ENCODE peak calls at places on chromosomes 13 and 19, in five cellular contexts. N, Z, E, J and G are unnamed samples. For H3K27me3, the result is how much of the 10 kb centered on the place peaks cover.

GRCh38 chr13:78604782-78605611 is 1.6 kb upstream of the POU4F1 start:
- DNase-seq in E (no peak), Z (no peak), J (peak), N (no peak), G (no peak)

GRCh38 chr19:40524133-40524549 is 52.5 kb upstream of the SHKBP1 start:
- DNase-seq in Z (no peak), J (no peak), N (no peak), E (no peak), G (no peak)

GRCh38 chr13:113187263-113187669 is 21.2 kb downstream of the PCID2 start:
- DNase-seq in Z (peak), J (peak), N (peak), E (peak), G (peak)

GRCh38 chr13:27967203-27967735 is 1.8 kb downstream of the CDX2 start:
- DNase-seq in J (no peak), N (no peak), E (no peak), Z (no peak), G (no peak)

GRCh38 chr13:40464349-40464748 is 202.1 kb downstream of the FOXO1 start:
- DNase-seq in Z (no peak), E (no peak), N (no peak), J (no peak), G (no peak)

GRCh38 chr19:30690525-30690924 is 318.3 kb downstream of the ZNF536 start:
- DNase-seq in Z (no peak), E (no peak), N (no peak), J (no peak), G (no peak)

GRCh38 chr19:13986348-13986904 is 19.7 kb downstream of the RFX1 start:
- DNase-seq in J (no peak), Z (no peak), E (peak), N (peak), G (no peak)

GRCh38 chr19:16938211-16938610 is 49.4 kb downstream of the F2RL3 start:
- DNase-seq in J (no peak), N (no peak), E (no peak), Z (peak), G (no peak)

GRCh38 chr19:4414800-4415251 is 12.4 kb downstream of the CHAF1A start:
- DNase-seq in E (no peak), N (no peak), J (no peak), Z (no peak), G (no peak)

GRCh38 chr19:48510421-48511268 is 990 bp downstream of the LMTK3 start:
- DNase-seq in E (peak), Z (peak), J (no peak), N (peak), G (no peak)

GRCh38 chr19:49469828-49470614 is 4.0 kb upstream of the FLT3LG start:
- DNase-seq in N (no peak), J (no peak), E (no peak), Z (no peak), G (no peak)

GRCh38 chr19:52689804-52690394 is 44.9 kb downstream of the ZNF611 start:
- DNase-seq in J (no peak), E (peak), Z (no peak), N (peak), G (no peak)

GRCh38 chr19:31351212-31352193 is 2.3 kb upstream of the TSHZ3 start:
- DNase-seq in E (peak), J (peak), N (peak), Z (no peak), G (no peak)

GRCh38 chr19:35178701-35179100 is 24.2 kb downstream of the FXYD5 start:
- DNase-seq in Z (no peak), N (no peak), J (no peak), E (no peak), G (no peak)

GRCh38 chr13:27465611-27466010 is 15.2 kb upstream of the MTIF3 start:
- DNase-seq in N (no peak), Z (no peak), J (no peak), E (peak), G (no peak)

GRCh38 chr19:38134538-38135149 is 89.4 kb downstream of the DPF1 start:
- DNase-seq in E (peak), J (peak), N (peak), Z (no peak), G (peak)

GRCh38 chr13:53191091-53191490 is 162.5 kb downstream of the OLFM4 start:
- DNase-seq in J (no peak), N (peak), Z (no peak), E (no peak), G (peak)

GRCh38 chr13:34372581-34372980 is 554.6 kb downstream of the RFC3 start:
- DNase-seq in Z (no peak), E (no peak), J (peak), N (no peak), G (no peak)

GRCh38 chr13:46071590-46072249 is 19.2 kb upstream of the ZC3H13 start:
- DNase-seq in Z (no peak), J (no peak), E (no peak), N (no peak), G (no peak)

GRCh38 chr19:33406521-33407139 is 33.1 kb downstream of the CEBPG start:
- DNase-seq in N (peak), Z (no peak), J (peak), E (peak), G (no peak)

GRCh38 chr13:42064259-42064658 is 15.8 kb downstream of the DGKH start:
- DNase-seq in J (peak), E (peak), N (no peak), Z (no peak), G (no peak)

GRCh38 chr13:78700121-78700910 is 41.4 kb upstream of the OBI1 start:
- DNase-seq in E (peak), Z (no peak), N (no peak), J (peak), G (no peak)

GRCh38 chr19:10061717-10062310 is 24.3 kb upstream of the SHFL start:
- DNase-seq in J (no peak), N (no peak), E (no peak), Z (no peak), G (no peak)

GRCh38 chr19:49560358-49560900 is 19.9 kb downstream of the NOSIP start:
- DNase-seq in N (no peak), Z (no peak), J (no peak), E (no peak), G (no peak)

GRCh38 chr19:10289836-10290438 is at the start of gene ICAM5:
- DNase-seq in N (no peak), Z (no peak), E (no peak), J (no peak), G (no peak)

GRCh38 chr19:54415901-54416621 is 797 bp downstream of the TTYH1 start:
- DNase-seq in J (no peak), E (no peak), Z (no peak), N (no peak), G (no peak)

GRCh38 chr19:54416695-54417491 is 1.6 kb downstream of the TTYH1 start:
- DNase-seq in N (no peak), E (no peak), J (no peak), Z (no peak), G (no peak)

GRCh38 chr19:54420068-54420382 is 4.8 kb downstream of the TTYH1 start:
- DNase-seq in N (no peak), Z (no peak), E (no peak), J (no peak), G (no peak)

GRCh38 chr19:54418930-54419800 is 3.9 kb downstream of the TTYH1 start:
- DNase-seq in N (no peak), Z (no peak), J (no peak), E (no peak), G (no peak)

GRCh38 chr19:54418030-54418929 is 3.0 kb downstream of the TTYH1 start:
- DNase-seq in J (no peak), Z (no peak), N (no peak), E (no peak), G (no peak)
- H2AFZ ChIP-seq in J (peak), Z (no peak), N (no peak), E (no peak), G (no peak)

GRCh38 chr13:96650301-96650886 is 343.9 kb downstream of the OXGR1 start:
- DNase-seq in J (peak), N (peak), E (peak), Z (no peak), G (peak)
- H3K27me3 ChIP-seq in J (under half), N (under half), E (under half), Z (under half), G (under half)

DNA sequence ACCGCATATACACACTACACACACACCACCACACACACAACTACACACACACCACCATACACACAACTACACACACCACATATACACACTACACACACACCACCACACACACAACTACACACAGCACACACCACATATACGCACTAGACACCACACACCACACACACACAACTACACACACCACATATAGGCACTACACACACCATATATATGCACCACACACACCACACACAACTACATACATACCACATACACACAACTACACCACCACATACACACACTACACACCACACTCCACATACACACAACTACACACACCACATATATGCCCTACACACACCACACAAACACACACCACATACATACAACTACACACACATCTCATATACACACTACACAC is 28.3 kb downstream of the CRYL1 start:
- DNase-seq in N (no peak), Z (no peak), E (no peak), J (no peak), G (no peak)
- H2AFZ ChIP-seq in N (no peak), Z (no peak), E (no peak), J (no peak), G (no peak)

GRCh38 chr19:41792513-41793413 is 3.6 kb upstream of the CEACAM3 start:
- DNase-seq in Z (peak), E (peak), J (peak), N (peak), G (no peak)

GRCh38 chr19:41793414-41793727 is 3.0 kb upstream of the CEACAM3 start:
- DNase-seq in E (no peak), Z (no peak), J (no peak), N (no peak), G (no peak)

GRCh38 chr19:41799444-41800000 is 3.1 kb downstream of the CEACAM3 start:
- DNase-seq in J (no peak), E (no peak), N (no peak), Z (peak), G (no peak)

GRCh38 chr19:41796362-41796761 is at the start of gene CEACAM3:
- DNase-seq in E (no peak), J (no peak), N (no peak), Z (no peak), G (no peak)

GRCh38 chr19:41795031-41795461 is 1.3 kb upstream of the CEACAM3 start:
- DNase-seq in E (peak), N (peak), J (no peak), Z (no peak), G (no peak)
- H3K27me3 ChIP-seq in E (under half), N (under half), J (under half), Z (under half), G (under half)